ENCODE peak calls at places on chromosomes 4 and X, in five cellular contexts. R, S, X, Z and Y are unnamed samples.

GRCh38 chrX:33357606-33358005 is 146.3 kb upstream of the DMD start:
- DNase-seq in R (no peak), S (no peak), X (no peak), Z (no peak), Y (no peak)

GRCh38 chr4:117311215-117311614 is 225.8 kb upstream of the TRAM1L1 start:
- DNase-seq in R (no peak), S (no peak), X (no peak), Z (no peak), Y (no peak)

GRCh38 chr4:40254961-40255721 is 58.3 kb downstream of the RHOH start:
- DNase-seq in R (peak), S (no peak), X (peak), Z (no peak), Y (no peak)

GRCh38 chr4:146379744-146380143 is 142.0 kb downstream of the SLC10A7 start:
- DNase-seq in R (peak), S (no peak), X (peak), Z (no peak), Y (no peak)

GRCh38 chrX:39904816-39905474 is 192.8 kb downstream of the BCOR start:
- DNase-seq in R (no peak), S (no peak), X (no peak), Z (no peak), Y (no peak)

GRCh38 chr4:147916351-147916750 is 184.5 kb downstream of the ARHGAP10 start:
- DNase-seq in R (peak), S (no peak), X (no peak), Z (no peak), Y (no peak)

GRCh38 chr4:71566856-71567255 is 217.0 kb downstream of the GC start:
- DNase-seq in R (no peak), S (no peak), X (no peak), Z (no peak), Y (no peak)

GRCh38 chr4:1393866-1394265 is 12.4 kb downstream of the NKX1-1 start:
- DNase-seq in R (no peak), S (no peak), X (no peak), Z (no peak), Y (no peak)

GRCh38 chr4:168098257-168098717 is 6.0 kb downstream of the ANXA10 start:
- DNase-seq in R (peak), S (no peak), X (peak), Z (no peak), Y (no peak)

GRCh38 chr4:114078636-114079035 is 99.2 kb upstream of the ARSJ start:
- DNase-seq in R (peak), S (no peak), X (peak), Z (no peak), Y (no peak)

GRCh38 chr4:77599378-77599777 is 6.2 kb upstream of the CXCL13 start:
- DNase-seq in R (peak), S (no peak), X (peak), Z (peak), Y (no peak)